ENCODE peak calls at places on chromosomes 1 and 21, in four cellular contexts. B, T, S and K are unnamed samples.

GRCh38 chr1:152479792-152480595 is 30.6 kb upstream of the LCE5A start:
- DNase-seq in S (no peak), B (no peak), T (peak), K (no peak)

GRCh38 chr1:52162947-52163346 is 21.1 kb downstream of the ZFYVE9 start:
- DNase-seq in S (no peak), T (no peak), B (no peak), K (no peak)

GRCh38 chr1:36882536-36883285 is 151.6 kb downstream of the GRIK3 start:
- DNase-seq in B (no peak), S (no peak), T (no peak), K (no peak)

GRCh38 chr1:14615539-14616218 is 17.2 kb downstream of the KAZN start:
- DNase-seq in T (no peak), B (no peak), S (no peak), K (no peak)

GRCh38 chr21:46126321-46127238 is 28.7 kb downstream of the COL6A2 start:
- DNase-seq in S (no peak), B (no peak), T (no peak), K (no peak)

GRCh38 chr1:207828485-207829158 is 76.8 kb downstream of the CD46 start:
- DNase-seq in S (peak), T (peak), B (peak), K (peak)

GRCh38 chr1:57576750-57577149 is 152.9 kb upstream of the DAB1 start:
- DNase-seq in S (peak), B (no peak), T (no peak), K (no peak)

GRCh38 chr1:206774096-206774495 is 1.8 kb upstream of the IL10 start:
- DNase-seq in T (no peak), S (no peak), B (no peak), K (no peak)

GRCh38 chr1:38502772-38503171 is 356.8 kb downstream of the RRAGC start:
- DNase-seq in B (no peak), S (no peak), T (no peak), K (no peak)

GRCh38 chr1:29083318-29084195 is 40.1 kb downstream of the TMEM200B start:
- DNase-seq in T (no peak), S (peak), B (no peak), K (no peak)

GRCh38 chr1:97340951-97341350 is 579.9 kb downstream of the DPYD start:
- DNase-seq in B (no peak), S (no peak), T (no peak), K (no peak)

GRCh38 chr1:11858968-11859871 is 475 bp upstream of the NPPB start:
- DNase-seq in T (peak), B (no peak), S (no peak), K (no peak)

GRCh38 chr1:66271904-66272254 is 262.1 kb upstream of the SGIP1 start:
- DNase-seq in T (no peak), B (no peak), S (no peak), K (no peak)

GRCh38 chr1:157878059-157878458 is 36.5 kb upstream of the CD5L start:
- DNase-seq in B (no peak), T (peak), S (no peak), K (peak)

GRCh38 chr1:99979071-99979470 is 9.3 kb downstream of the SLC35A3 start:
- DNase-seq in B (no peak), T (no peak), S (no peak), K (no peak)

GRCh38 chr1:169202836-169203235 is 96.3 kb downstream of the ATP1B1 start:
- DNase-seq in S (no peak), T (no peak), B (no peak), K (no peak)

GRCh38 chr1:69568435-69569280 is 936 bp downstream of the LRRC7 start:
- DNase-seq in B (no peak), S (peak), T (peak), K (no peak)

GRCh38 chr1:203765029-203765837 is at the start of gene LAX1:
- DNase-seq in T (no peak), B (no peak), S (no peak), K (no peak)

GRCh38 chr1:152029144-152029936 is 7.5 kb downstream of the S100A11 start:
- DNase-seq in B (no peak), T (no peak), S (no peak), K (no peak)

GRCh38 chr21:31135536-31136184 is 97.4 kb upstream of the KRTAP19-8 start:
- DNase-seq in B (no peak), S (no peak), T (no peak), K (no peak)

GRCh38 chr1:12088607-12089006 is 25.5 kb downstream of the TNFRSF8 start:
- DNase-seq in S (no peak), T (no peak), B (no peak), K (no peak)

GRCh38 chr1:31524196-31524967 is 51.9 kb upstream of the TINAGL1 start:
- DNase-seq in T (no peak), S (no peak), B (no peak), K (no peak)

GRCh38 chr1:109433322-109433721 is 7.1 kb upstream of the PSMA5 start:
- DNase-seq in T (no peak), B (no peak), S (no peak), K (no peak)